ENCODE peak calls at places on chromosome 10, in four cellular contexts. A, B, X and P are unnamed samples.

GRCh38 chr10:97325754-97326153 is 6.7 kb downstream of the FRAT1 start:
- DNase-seq in X (no peak), B (no peak), A (no peak), P (no peak)

GRCh38 chr10:15433850-15434537 is 62.9 kb upstream of the FAM171A1 start:
- DNase-seq in B (peak), A (peak), X (peak), P (peak)

GRCh38 chr10:86611386-86611785 is 43.0 kb upstream of the OPN4 start:
- DNase-seq in A (no peak), X (no peak), B (no peak), P (no peak)

GRCh38 chr10:130038611-130039109 is 72.0 kb downstream of the C10orf143 start:
- DNase-seq in A (no peak), X (no peak), B (no peak), P (no peak)

GRCh38 chr10:94137747-94138146 is 144.0 kb downstream of the PLCE1 start:
- DNase-seq in B (peak), A (no peak), X (no peak), P (no peak)

GRCh38 chr10:89207181-89207800 is at the start of gene CH25H:
- DNase-seq in B (peak), A (peak), X (peak), P (peak)

GRCh38 chr10:25226775-25227682 is 52.2 kb downstream of the GPR158 start:
- DNase-seq in X (peak), A (peak), B (peak), P (no peak)

GRCh38 chr10:85228726-85229125 is 900.3 kb downstream of the CCSER2 start:
- DNase-seq in X (no peak), B (no peak), A (no peak), P (no peak)

GRCh38 chr10:102316421-102316820 is 71.1 kb downstream of the GBF1 start:
- DNase-seq in B (no peak), A (no peak), X (no peak), P (no peak)

GRCh38 chr10:73096452-73097304 is at the start of gene P4HA1:
- DNase-seq in A (peak), X (peak), B (peak), P (peak)

GRCh38 chr10:124997246-124997790 is 55.4 kb downstream of the ZRANB1 start:
- DNase-seq in X (no peak), B (no peak), A (no peak), P (no peak)

GRCh38 chr10:83562381-83562780 is 576.9 kb upstream of the GHITM start:
- DNase-seq in X (no peak), B (no peak), A (no peak), P (no peak)

GRCh38 chr10:131963811-131964210 is 17.9 kb downstream of the BNIP3 start:
- DNase-seq in X (no peak), B (no peak), A (no peak), P (no peak)

GRCh38 chr10:27099916-27100799 is at the start of gene ANKRD26:
- DNase-seq in X (peak), B (peak), A (peak), P (peak)

GRCh38 chr10:31059323-31059722 is 27.7 kb upstream of the ZNF438 start:
- DNase-seq in A (no peak), X (no peak), B (no peak), P (no peak)

GRCh38 chr10:8049151-8049873 is 5.2 kb upstream of the GATA3 start:
- DNase-seq in X (no peak), B (no peak), A (no peak), P (no peak)

GRCh38 chr10:70932415-70933196 is 44.2 kb upstream of the PCBD1 start:
- DNase-seq in B (peak), X (no peak), A (no peak), P (no peak)

GRCh38 chr10:128573236-128573800 is 447.1 kb upstream of the MKI67 start:
- DNase-seq in X (no peak), B (no peak), A (no peak), P (no peak)

GRCh38 chr10:127925471-127926207 is 18.7 kb downstream of the PTPRE start:
- DNase-seq in B (no peak), A (no peak), X (no peak), P (no peak)

GRCh38 chr10:131453772-131454634 is 142.5 kb upstream of the TCERG1L start:
- DNase-seq in B (no peak), X (peak), A (no peak), P (peak)

GRCh38 chr10:97570789-97571536 is 1.6 kb upstream of the ANKRD2 start:
- DNase-seq in X (no peak), B (no peak), A (no peak), P (no peak)

GRCh38 chr10:97612386-97612785 is 20.9 kb downstream of the MORN4 start:
- DNase-seq in A (peak), X (peak), B (peak), P (peak)

GRCh38 chr10:49610015-49610734 is at the start of gene SLC18A3:
- DNase-seq in X (no peak), A (no peak), B (no peak), P (no peak)

GRCh38 chr10:15045380-15045779 is 1.6 kb downstream of the OLAH start:
- DNase-seq in B (no peak), A (no peak), X (no peak), P (no peak)

GRCh38 chr10:86357676-86358075 is 8.9 kb downstream of the GRID1 start:
- DNase-seq in A (no peak), X (no peak), B (no peak), P (no peak)

GRCh38 chr10:22620140-22620857 is 94.1 kb downstream of the PIP4K2A start:
- DNase-seq in A (peak), X (peak), B (peak), P (no peak)

GRCh38 chr10:97822261-97822687 is 27.4 kb upstream of the GOLGA7B start:
- DNase-seq in X (peak), A (no peak), B (no peak), P (no peak)

GRCh38 chr10:49713266-49713665 is 33.8 kb downstream of the C10orf53 start:
- DNase-seq in B (no peak), X (no peak), A (no peak), P (no peak)

GRCh38 chr10:89845541-89846275 is 144.3 kb downstream of the KIF20B start:
- DNase-seq in X (peak), B (peak), A (peak), P (no peak)

GRCh38 chr10:132664407-132664806 is 121.5 kb downstream of the NKX6-2 start:
- DNase-seq in X (no peak), B (no peak), A (no peak), P (no peak)

GRCh38 chr10:81021428-81022129 is 483.9 kb downstream of the SH2D4B start:
- DNase-seq in A (no peak), X (no peak), B (no peak), P (no peak)